ENCODE peak calls at places on chromosomes 3 and 15, in five cellular contexts. W is NCI-H748 treated with DMSO at 0.1 percent for 48 hours, N is EL, C is left ventricle myocardium inferior, I is Calu3. T is an unnamed sample.

GRCh38 chr3:112101946-112102345 is 15.8 kb downstream of the C3orf52 start:
- DNase-seq in I (no peak), N (peak), W (no peak), C (no peak), T (no peak)

GRCh38 chr3:157128771-157129671 is 30.9 kb downstream of the CCNL1 start:
- DNase-seq in I (peak), W (no peak), C (no peak), N (peak), T (no peak)

GRCh38 chr15:48144889-48145288 is 24.1 kb downstream of the SLC24A5 start:
- DNase-seq in W (no peak), I (no peak), N (peak), C (no peak), T (no peak)

GRCh38 chr15:81256916-81257315 is 60.2 kb downstream of the IL16 start:
- DNase-seq in W (no peak), N (peak), I (no peak), C (no peak), T (no peak)

GRCh38 chr3:175149675-175150074 is 290.5 kb downstream of the NAALADL2 start:
- DNase-seq in I (peak), W (peak), N (no peak), C (no peak), T (peak)

GRCh38 chr3:158713094-158713499 is 19.2 kb downstream of the RARRES1 start:
- DNase-seq in I (no peak), N (peak), C (peak), W (no peak), T (no peak)

GRCh38 chr3:163476179-163476578 is 1602.1 kb downstream of the SI start:
- DNase-seq in C (no peak), I (peak), W (no peak), N (no peak), T (peak)

GRCh38 chr15:80162059-80162554 is 9.3 kb downstream of the FAH start:
- DNase-seq in N (no peak), W (no peak), I (no peak), C (no peak), T (no peak)

GRCh38 chr3:25532763-25533162 is 104.7 kb downstream of the RARB start:
- DNase-seq in W (no peak), I (no peak), C (no peak), N (peak), T (no peak)

GRCh38 chr15:50137330-50137761 is 18.3 kb upstream of the ATP8B4 start:
- DNase-seq in I (peak), N (peak), W (no peak), C (no peak), T (peak)

GRCh38 chr3:128447561-128448013 is 19.1 kb downstream of the DNAJB8 start:
- DNase-seq in I (no peak), C (no peak), W (no peak), N (no peak), T (no peak)

GRCh38 chr3:58989173-58989572 is 60.7 kb downstream of the CFAP20DC start:
- DNase-seq in I (no peak), W (no peak), N (peak), C (no peak), T (no peak)